ENCODE peak calls at places on chromosome 7, in nine cellular contexts. N is fibroblast of the aortic adventitia, E is fibroblast of lung, V is sigmoid colon, G is A673, J is mammary epithelial cell, B is colonic mucosa, A is cardiac fibroblast, T is hepatocyte. U is an unnamed sample.

GRCh38 chr7:118844748-118845147 is 620.2 kb downstream of the ANKRD7 start:
- DNase-seq in N (no peak), E (no peak), V (no peak), G (no peak), J (peak), B (no peak), A (no peak), T (no peak), U (no peak)

GRCh38 chr7:75679060-75679459 is 59.7 kb downstream of the HIP1 start:
- DNase-seq in N (no peak), E (no peak), V (no peak), G (no peak), J (no peak), B (no peak), A (no peak), T (no peak), U (no peak)

GRCh38 chr7:2645274-2645868 is 13.6 kb downstream of the TTYH3 start:
- DNase-seq in N (no peak), E (no peak), V (no peak), G (peak), J (no peak), B (no peak), A (no peak), T (no peak), U (no peak)

GRCh38 chr7:9407816-9408215 is 974.4 kb downstream of the NXPH1 start:
- DNase-seq in N (no peak), E (peak), V (no peak), G (no peak), J (no peak), B (no peak), A (no peak), T (no peak), U (no peak)

GRCh38 chr7:11896663-11897062 is 64.7 kb upstream of the THSD7A start:
- DNase-seq in N (no peak), E (no peak), V (no peak), G (no peak), J (no peak), B (no peak), A (no peak), T (no peak), U (peak)

GRCh38 chr7:28077616-28078015 is 103.0 kb downstream of the JAZF1 start:
- DNase-seq in N (no peak), E (no peak), V (no peak), G (no peak), J (no peak), B (no peak), A (no peak), T (no peak), U (no peak)

GRCh38 chr7:125670926-125671572 is 741.4 kb upstream of the POT1 start:
- DNase-seq in N (peak), E (peak), V (no peak), G (peak), J (peak), B (no peak), A (peak), T (peak), U (peak)

GRCh38 chr7:126574838-126575250 is 677.9 kb downstream of the GRM8 start:
- DNase-seq in N (peak), E (no peak), V (no peak), G (peak), J (peak), B (no peak), A (no peak), T (peak), U (no peak)

GRCh38 chr7:121395494-121395960 is 581 bp downstream of the FAM3C start:
- DNase-seq in N (peak), E (no peak), V (no peak), G (peak), J (no peak), B (peak), A (no peak), T (peak), U (peak)

GRCh38 chr7:113768256-113768847 is 150.5 kb downstream of the PPP1R3A start:
- DNase-seq in N (no peak), E (no peak), V (no peak), G (no peak), J (no peak), B (no peak), A (no peak), T (no peak), U (no peak)

GRCh38 chr7:151327022-151327421 is 14.6 kb upstream of the NUB1 start:
- DNase-seq in N (no peak), E (no peak), V (no peak), G (no peak), J (no peak), B (no peak), A (no peak), T (no peak), U (no peak)

DNA sequence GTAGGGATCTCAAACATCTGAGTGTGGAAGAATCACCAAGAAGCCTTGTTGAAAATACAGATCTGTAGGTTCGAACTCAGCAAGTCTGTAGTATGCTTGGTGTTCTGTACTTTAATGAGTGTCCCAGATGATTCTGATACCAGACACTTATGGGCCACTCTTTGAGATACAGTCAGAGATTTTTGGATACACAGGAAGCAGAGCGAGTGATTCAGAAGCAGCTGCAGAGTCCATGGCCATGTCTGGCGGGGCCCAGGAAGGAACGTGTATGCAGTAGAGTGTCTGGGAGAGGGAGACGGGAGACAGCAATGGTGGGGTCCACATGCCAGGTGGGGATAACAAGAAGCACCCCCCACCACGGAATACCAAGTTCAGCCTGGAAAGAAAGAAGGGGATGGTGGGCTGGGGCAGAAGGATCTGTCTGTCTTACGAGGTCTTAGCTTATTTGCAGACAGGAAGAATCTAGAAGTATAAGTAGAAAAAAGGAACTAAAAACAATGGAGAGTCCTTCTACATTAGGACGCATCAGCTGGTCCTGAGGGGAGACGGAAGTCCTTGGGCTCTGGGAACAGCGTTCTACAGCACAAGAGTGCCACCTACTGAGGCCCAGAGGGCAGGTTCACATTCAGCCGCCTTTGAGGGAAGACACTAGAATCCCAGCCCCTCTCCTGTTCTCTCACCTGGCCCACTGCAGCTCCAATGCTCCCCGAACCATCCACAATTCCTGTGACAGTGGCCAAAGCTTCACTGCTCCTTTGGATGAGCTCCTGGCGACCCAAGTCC is 55.4 kb downstream of the SLC37A3 start:
- DNase-seq in N (peak), E (peak), V (peak), G (peak), J (peak), B (peak), A (peak), T (peak), U (peak)
- TF ChIP-seq CTCF in N (peak), E (peak), V (no peak), G (peak), J (peak), B (peak), A (peak), T (peak), U (peak)

GRCh38 chr7:50476953-50477625 is 26.9 kb upstream of the FIGNL1 start:
- DNase-seq in N (no peak), E (no peak), V (no peak), G (no peak), J (no peak), B (no peak), A (no peak), T (no peak), U (no peak)

GRCh38 chr7:50477640-50478039 is 27.5 kb upstream of the FIGNL1 start:
- DNase-seq in N (no peak), E (peak), V (no peak), G (no peak), J (no peak), B (no peak), A (no peak), T (peak), U (no peak)

GRCh38 chr7:50486512-50486911 is 36.4 kb upstream of the FIGNL1 start:
- DNase-seq in N (no peak), E (no peak), V (no peak), G (no peak), J (no peak), B (no peak), A (no peak), T (no peak), U (no peak)

GRCh38 chr7:50479743-50480517 is 29.8 kb upstream of the FIGNL1 start:
- DNase-seq in N (no peak), E (no peak), V (no peak), G (no peak), J (no peak), B (no peak), A (no peak), T (no peak), U (no peak)

DNA sequence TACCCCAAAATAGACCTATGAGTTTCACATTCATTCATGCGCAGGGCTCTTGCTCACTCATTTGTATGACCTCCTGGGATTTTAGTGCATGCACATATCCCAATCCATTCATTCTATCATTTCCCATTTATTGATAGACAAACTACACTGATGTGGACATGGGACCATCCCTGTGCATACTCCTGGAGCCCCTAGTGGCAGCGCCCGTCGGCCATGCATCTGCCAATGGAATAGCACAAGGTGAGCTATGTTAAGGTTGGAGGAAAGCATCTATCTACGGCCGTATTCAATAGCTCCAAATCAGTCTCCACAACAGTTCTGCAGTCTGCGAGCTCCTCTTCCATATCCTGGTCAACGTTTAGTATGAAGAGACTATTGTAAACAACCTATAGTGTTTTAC is 31.7 kb upstream of the FIGNL1 start:
- DNase-seq in N (no peak), E (no peak), V (no peak), G (no peak), J (no peak), B (no peak), A (no peak), T (no peak), U (no peak)
- TF ChIP-seq CTCF in N (peak), E (no peak), V (no peak), G (no peak), J (no peak), B (no peak), A (no peak), T (no peak), U (peak)

GRCh38 chr7:375901-376305 is 85.9 kb downstream of the FOXL3 start:
- DNase-seq in N (no peak), E (no peak), V (no peak), G (no peak), J (no peak), B (peak), A (no peak), T (no peak), U (no peak)
- TF ChIP-seq CTCF in N (no peak), E (no peak), V (no peak), G (no peak), J (no peak), B (no peak), A (no peak), T (no peak), U (no peak)

GRCh38 chr7:33043875-33044718 is 18.5 kb downstream of the NT5C3A start:
- DNase-seq in N (no peak), E (no peak), V (no peak), G (no peak), J (no peak), B (peak), A (peak), T (peak), U (no peak)
- TF ChIP-seq CTCF in N (no peak), E (no peak), V (no peak), G (no peak), J (no peak), B (peak), A (peak), T (peak), U (no peak)